ENCODE peak calls at places on chromosomes 2 and 18, in four cellular contexts. M is SK-N-SH, Y is GM23338, V is H9. C is an unnamed sample. For H3K79me2, the result is how much of the 10 kb centered on the place peaks cover.

GRCh38 chr2:29311458-29311857 is 196.2 kb downstream of the CLIP4 start:
- DNase-seq in M (no peak), Y (no peak), V (no peak), C (no peak)

GRCh38 chr2:95315801-95316411 is 18.8 kb downstream of the KCNIP3 start:
- DNase-seq in M (no peak), Y (no peak), V (no peak), C (no peak)

GRCh38 chr2:96319396-96319795 is 5.7 kb upstream of the ITPRIPL1 start:
- DNase-seq in M (no peak), Y (no peak), V (no peak), C (no peak)

GRCh38 chr2:120013569-120014223 is 819 bp downstream of the EPB41L5 start:
- DNase-seq in M (no peak), Y (peak), V (peak), C (no peak)

GRCh38 chr18:57446322-57446721 is 11.1 kb downstream of the ONECUT2 start:
- DNase-seq in M (no peak), Y (peak), V (peak), C (peak)

GRCh38 chr2:42770288-42771131 is 6.6 kb upstream of the OXER1 start:
- DNase-seq in M (peak), Y (peak), V (peak), C (peak)

GRCh38 chr2:236367791-236368289 is 103.6 kb upstream of the ASB18 start:
- DNase-seq in M (no peak), Y (no peak), V (peak), C (no peak)

GRCh38 chr2:17649026-17649425 is 104.6 kb downstream of the SMC6 start:
- DNase-seq in M (no peak), Y (no peak), V (no peak), C (no peak)

GRCh38 chr2:20224716-20225293 is at the start of gene SDC1:
- DNase-seq in M (peak), Y (peak), V (peak), C (peak)

DNA sequence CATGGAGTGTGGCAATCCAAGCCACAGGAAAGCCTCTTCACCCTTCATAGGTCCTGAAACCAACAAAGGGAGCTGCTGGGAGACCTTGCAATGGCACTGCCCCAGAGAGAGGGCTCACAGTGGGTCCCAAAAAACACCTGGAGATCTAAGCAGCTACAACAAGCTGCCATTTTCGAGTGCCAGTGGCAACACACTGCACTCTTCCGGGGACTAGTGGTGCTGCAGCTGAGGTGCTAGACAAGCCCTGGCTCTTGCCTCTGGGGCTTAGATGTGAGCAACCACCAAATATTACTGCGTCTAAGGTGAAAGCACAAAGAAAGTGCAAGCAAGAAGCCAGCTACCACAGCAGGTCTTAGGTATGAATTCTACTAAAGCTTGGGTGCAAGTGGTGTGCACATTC is 192.9 kb downstream of the NOL4 start:
- DNase-seq in M (no peak), Y (peak), V (peak), C (no peak)
- TF ChIP-seq CTCF in M (peak), Y (peak), V (peak), C (no peak)

DNA sequence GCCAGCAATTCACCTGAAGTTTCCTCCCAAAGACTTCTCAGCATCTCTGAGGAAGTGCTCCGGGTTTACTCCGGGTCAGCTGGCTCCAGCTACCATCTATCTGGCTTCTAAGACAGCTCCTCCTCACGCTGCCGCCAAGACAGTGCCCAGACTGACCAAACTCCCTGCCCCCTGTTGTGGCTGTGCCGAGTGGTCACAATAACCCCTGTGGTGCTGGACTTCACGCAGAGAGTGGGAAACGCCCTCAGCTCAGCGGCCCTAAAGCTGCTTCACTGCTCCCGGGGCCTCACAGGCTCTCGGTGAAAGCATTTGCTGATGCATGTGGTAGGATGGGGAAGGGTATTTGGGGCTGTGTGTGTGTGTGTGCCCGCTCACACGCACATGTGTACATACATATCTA is 154.8 kb upstream of the ZNF236 start:
- DNase-seq in M (no peak), Y (no peak), V (no peak), C (no peak)
- H3K79me2 ChIP-seq in M (under half), Y (under half), V (under half), C (under half)

GRCh38 chr2:128640166-128640846 is 321.6 kb upstream of the HS6ST1 start:
- DNase-seq in M (no peak), Y (no peak), V (no peak), C (no peak)

GRCh38 chr2:128638741-128639477 is 320.2 kb upstream of the HS6ST1 start:
- DNase-seq in M (peak), Y (peak), V (peak), C (peak)

GRCh38 chr2:128640847-128641360 is 322.2 kb upstream of the HS6ST1 start:
- DNase-seq in M (no peak), Y (no peak), V (no peak), C (no peak)

GRCh38 chr2:128638311-128638710 is 319.6 kb upstream of the HS6ST1 start:
- DNase-seq in M (no peak), Y (peak), V (peak), C (peak)

DNA sequence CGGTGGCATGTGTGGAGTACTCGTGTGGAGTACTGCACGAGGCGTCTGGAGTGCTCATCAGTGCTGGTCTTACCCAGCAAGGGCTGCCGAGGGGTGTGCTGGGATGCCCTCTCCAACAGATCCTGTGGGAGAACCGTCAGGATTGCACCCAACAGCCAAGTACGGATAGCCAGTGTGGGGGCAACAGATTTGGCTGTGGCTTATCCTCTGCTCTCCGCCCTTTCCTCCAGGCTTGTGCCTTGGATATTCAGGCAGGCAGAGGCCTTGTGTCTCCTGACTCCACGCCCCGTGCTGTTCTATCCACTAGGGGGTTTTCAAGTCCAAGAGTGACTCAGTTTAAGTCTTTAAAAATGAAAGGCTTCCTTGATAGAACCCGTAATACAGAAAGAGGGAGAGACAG is 321.0 kb upstream of the HS6ST1 start:
- DNase-seq in M (no peak), Y (no peak), V (peak), C (no peak)
- TF ChIP-seq CTCF in M (no peak), Y (no peak), V (peak), C (no peak)

GRCh38 chr18:55289775-55290174 is 298.2 kb downstream of the TCF4 start:
- DNase-seq in M (no peak), Y (no peak), V (no peak), C (no peak)

GRCh38 chr18:55287146-55287806 is 300.7 kb downstream of the TCF4 start:
- DNase-seq in M (peak), Y (no peak), V (no peak), C (peak)

GRCh38 chr18:55289048-55289447 is 298.9 kb downstream of the TCF4 start:
- DNase-seq in M (no peak), Y (no peak), V (no peak), C (no peak)

GRCh38 chr18:55286257-55286825 is 301.7 kb downstream of the TCF4 start:
- DNase-seq in M (no peak), Y (no peak), V (no peak), C (no peak)

DNA sequence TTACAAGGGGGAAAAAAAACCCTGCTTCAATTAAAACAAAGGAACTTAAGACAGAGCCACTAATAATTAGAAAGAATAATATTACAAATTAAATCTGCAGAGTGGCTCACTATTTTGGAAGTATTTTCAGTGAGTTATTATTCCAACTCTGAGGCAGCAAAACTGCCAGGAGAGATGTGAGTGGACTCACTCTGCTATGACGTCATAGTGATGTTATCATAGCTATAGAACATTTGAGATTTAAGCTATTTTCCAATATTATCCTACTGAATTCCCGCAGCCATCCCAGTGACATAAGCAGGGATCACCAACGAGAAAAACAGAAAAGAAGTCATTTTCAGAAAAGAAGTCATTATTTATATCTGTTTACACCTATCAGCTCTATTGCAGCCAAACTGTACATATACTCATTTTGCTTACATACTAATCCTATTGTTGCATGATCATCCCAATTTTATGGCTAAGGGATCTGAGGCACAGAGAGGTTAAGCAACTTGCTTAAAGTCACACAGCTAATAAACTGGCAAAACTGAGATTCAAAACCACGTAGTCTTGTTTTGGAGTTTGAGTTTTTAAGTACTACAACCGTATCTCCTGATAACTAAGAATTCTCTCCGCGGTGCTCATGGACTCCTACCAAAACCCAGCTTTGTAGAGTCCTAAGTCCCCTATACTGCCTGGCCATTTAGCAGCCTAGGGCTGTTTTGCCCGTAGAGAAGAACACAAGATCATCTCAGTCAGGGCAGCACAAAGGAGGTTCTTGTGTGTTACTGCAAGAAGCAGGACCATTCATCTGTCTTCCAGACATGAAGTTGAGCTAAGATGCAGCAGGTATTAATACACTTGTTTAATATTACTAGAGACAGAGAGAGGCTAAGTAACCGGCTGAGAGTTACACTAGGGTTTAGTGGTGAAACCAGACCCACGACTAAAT is 299.8 kb downstream of the TCF4 start:
- DNase-seq in M (no peak), Y (no peak), V (no peak), C (no peak)
- H3K79me2 ChIP-seq in M (half or more), Y (under half), V (under half), C (half or more)

GRCh38 chr2:37987098-37987497 is 62.0 kb downstream of the RMDN2 start:
- DNase-seq in M (no peak), Y (no peak), V (no peak), C (no peak)

GRCh38 chr2:37997629-37998028 is 72.5 kb downstream of the RMDN2 start:
- DNase-seq in M (no peak), Y (no peak), V (no peak), C (no peak)

GRCh38 chr2:37993135-37993534 is 68.0 kb downstream of the RMDN2 start:
- DNase-seq in M (no peak), Y (peak), V (no peak), C (no peak)

DNA sequence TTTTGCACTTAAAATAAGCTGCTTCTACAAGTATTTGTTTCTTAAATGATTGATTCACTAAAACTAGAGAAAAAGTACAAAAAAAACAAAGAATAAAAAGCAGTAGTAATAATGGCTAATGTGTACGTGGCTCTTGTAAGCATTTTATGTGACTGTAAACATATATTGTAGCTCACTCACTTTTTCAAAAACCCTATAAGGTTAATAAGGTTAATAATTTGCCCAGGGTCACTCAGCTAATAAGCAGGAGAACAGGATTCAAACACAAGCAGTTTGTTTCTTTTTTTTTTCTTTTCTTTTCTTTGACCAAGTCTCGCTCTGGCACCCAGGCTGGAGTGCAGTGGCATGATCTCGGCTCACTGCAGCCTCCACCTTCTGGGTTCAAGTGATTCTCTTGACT is 67.5 kb downstream of the RMDN2 start:
- DNase-seq in M (no peak), Y (no peak), V (no peak), C (no peak)
- TF ChIP-seq CTCF in M (no peak), Y (no peak), V (no peak), C (no peak)

GRCh38 chr2:202429164-202429980 is 53.2 kb downstream of the BMPR2 start:
- DNase-seq in M (no peak), Y (no peak), V (no peak), C (no peak)
- H3K79me2 ChIP-seq in M (half or more), Y (half or more), V (under half), C (under half)

GRCh38 chr2:44242929-44243328 is 32.4 kb upstream of the SLC3A1 start:
- DNase-seq in M (no peak), Y (no peak), V (no peak), C (no peak)

GRCh38 chr2:44246840-44247369 is 28.4 kb upstream of the SLC3A1 start:
- DNase-seq in M (no peak), Y (no peak), V (no peak), C (no peak)

GRCh38 chr2:44246436-44246835 is 28.8 kb upstream of the SLC3A1 start:
- DNase-seq in M (no peak), Y (no peak), V (no peak), C (no peak)

GRCh38 chr2:44245068-44245861 is 30.0 kb upstream of the SLC3A1 start:
- DNase-seq in M (no peak), Y (peak), V (no peak), C (no peak)

GRCh38 chr2:44244135-44244871 is 31.0 kb upstream of the SLC3A1 start:
- DNase-seq in M (peak), Y (peak), V (peak), C (peak)
- TF ChIP-seq CTCF in M (peak), Y (peak), V (peak), C (peak)

GRCh38 chr2:226747288-226747687 is 52.3 kb downstream of the IRS1 start:
- DNase-seq in M (no peak), Y (no peak), V (no peak), C (no peak)

GRCh38 chr2:226742346-226742745 is 57.3 kb downstream of the IRS1 start:
- DNase-seq in M (no peak), Y (no peak), V (no peak), C (peak)

GRCh38 chr2:226743911-226744310 is 55.7 kb downstream of the IRS1 start:
- DNase-seq in M (no peak), Y (no peak), V (no peak), C (no peak)

DNA sequence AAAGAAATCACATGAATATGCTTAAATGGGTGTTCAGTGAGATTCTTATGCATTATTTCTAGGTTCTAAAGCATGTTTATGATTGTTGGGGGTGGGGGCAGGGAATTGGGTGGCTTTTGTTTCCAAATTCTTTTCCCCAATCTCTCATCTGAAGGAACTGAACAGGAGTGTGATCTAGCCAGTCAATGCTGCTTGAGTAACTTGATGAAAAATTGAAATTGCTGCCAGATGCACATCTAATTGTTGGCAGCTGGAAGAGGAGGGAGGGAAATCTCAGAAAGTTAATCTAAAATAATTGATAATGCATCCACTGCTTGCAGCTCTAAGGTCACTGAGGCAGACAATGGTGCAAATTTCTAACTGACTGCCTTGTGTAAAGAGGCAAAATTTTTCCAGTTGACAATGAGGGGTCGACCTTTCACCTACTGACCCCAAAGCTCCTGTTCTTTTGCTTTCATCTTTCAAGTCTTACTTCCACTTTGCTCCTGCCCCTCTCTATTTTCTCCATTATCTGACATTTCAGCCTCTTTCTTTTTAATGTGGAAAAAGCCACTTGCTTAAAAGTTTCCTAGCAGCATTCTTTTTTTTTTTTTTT is 53.3 kb downstream of the IRS1 start:
- DNase-seq in M (no peak), Y (no peak), V (no peak), C (no peak)
- H3K79me2 ChIP-seq in M (under half), Y (under half), V (under half), C (under half)

GRCh38 chr2:217953531-217953932 is 49.3 kb downstream of the TNS1 start:
- DNase-seq in M (no peak), Y (no peak), V (no peak), C (no peak)
- TF ChIP-seq CTCF in M (no peak), Y (no peak), V (no peak), C (no peak)

GRCh38 chr2:177432703-177433102 is 40.1 kb downstream of the AGPS start:
- DNase-seq in M (no peak), Y (no peak), V (no peak), C (no peak)

GRCh38 chr2:177427316-177427715 is 34.7 kb downstream of the AGPS start:
- DNase-seq in M (no peak), Y (no peak), V (no peak), C (no peak)

GRCh38 chr2:177433402-177433801 is 40.8 kb downstream of the AGPS start:
- DNase-seq in M (no peak), Y (no peak), V (no peak), C (no peak)

GRCh38 chr2:177429688-177430325 is 37.2 kb downstream of the AGPS start:
- DNase-seq in M (no peak), Y (no peak), V (no peak), C (no peak)

GRCh38 chr2:177430425-177430824 is 37.9 kb downstream of the AGPS start:
- DNase-seq in M (no peak), Y (no peak), V (no peak), C (no peak)
- H3K79me2 ChIP-seq in M (half or more), Y (half or more), V (under half), C (half or more)

C was measured in neural progenitor cell.